ENCODE peak calls at places on chromosomes 3 and 15, in nine cellular contexts. One of them, this sample, is unnamed.

GRCh38 chr3:63872135-63872924 is 8.7 kb downstream of the ATXN7 start:
- DNase-seq in GM23248: peak
- DNase-seq in brain microvascular endothelial cell: peak
- DNase-seq in CD4-positive, alpha-beta memory T cell: no peak
- DNase-seq in PC-3: peak
- DNase-seq in breast epithelium: no peak
- DNase-seq in ovary: no peak
- DNase-seq in SK-N-SH: no peak
- DNase-seq in lung: no peak
- DNase-seq in this sample: peak

GRCh38 chr3:13203398-13204176 is 130.4 kb upstream of the IQSEC1 start:
- DNase-seq in GM23248: no peak
- DNase-seq in brain microvascular endothelial cell: no peak
- DNase-seq in CD4-positive, alpha-beta memory T cell: no peak
- DNase-seq in PC-3: no peak
- DNase-seq in breast epithelium: peak
- DNase-seq in ovary: no peak
- DNase-seq in SK-N-SH: no peak
- DNase-seq in lung: no peak
- DNase-seq in this sample: no peak

GRCh38 chr15:42101861-42102260 is 7.5 kb upstream of the PLA2G4D start:
- DNase-seq in GM23248: peak
- DNase-seq in brain microvascular endothelial cell: peak
- DNase-seq in CD4-positive, alpha-beta memory T cell: no peak
- DNase-seq in PC-3: no peak
- DNase-seq in breast epithelium: no peak
- DNase-seq in ovary: no peak
- DNase-seq in SK-N-SH: no peak
- DNase-seq in lung: no peak
- DNase-seq in this sample: no peak

GRCh38 chr15:92655178-92655995 is at the start of gene FAM174B:
- DNase-seq in GM23248: peak
- DNase-seq in brain microvascular endothelial cell: no peak
- DNase-seq in CD4-positive, alpha-beta memory T cell: no peak
- DNase-seq in PC-3: peak
- DNase-seq in breast epithelium: no peak
- DNase-seq in ovary: peak
- DNase-seq in SK-N-SH: peak
- DNase-seq in lung: no peak
- DNase-seq in this sample: no peak

GRCh38 chr15:87633471-87633870 is 623.1 kb downstream of the NTRK3 start:
- DNase-seq in GM23248: no peak
- DNase-seq in brain microvascular endothelial cell: no peak
- DNase-seq in CD4-positive, alpha-beta memory T cell: no peak
- DNase-seq in PC-3: no peak
- DNase-seq in breast epithelium: no peak
- DNase-seq in ovary: no peak
- DNase-seq in SK-N-SH: no peak
- DNase-seq in lung: no peak
- DNase-seq in this sample: no peak

GRCh38 chr3:45683417-45684326 is 5.5 kb upstream of the SACM1L start:
- DNase-seq in GM23248: no peak
- DNase-seq in brain microvascular endothelial cell: no peak
- DNase-seq in CD4-positive, alpha-beta memory T cell: no peak
- DNase-seq in PC-3: no peak
- DNase-seq in breast epithelium: no peak
- DNase-seq in ovary: no peak
- DNase-seq in SK-N-SH: no peak
- DNase-seq in lung: no peak
- DNase-seq in this sample: no peak

GRCh38 chr15:99507016-99507731 is 58.6 kb upstream of the MEF2A start:
- DNase-seq in GM23248: peak
- DNase-seq in brain microvascular endothelial cell: peak
- DNase-seq in CD4-positive, alpha-beta memory T cell: no peak
- DNase-seq in PC-3: no peak
- DNase-seq in breast epithelium: peak
- DNase-seq in ovary: peak
- DNase-seq in SK-N-SH: peak
- DNase-seq in lung: no peak
- DNase-seq in this sample: peak

GRCh38 chr15:97126556-97127233 is 796.2 kb downstream of the NR2F2 start:
- DNase-seq in GM23248: peak
- DNase-seq in brain microvascular endothelial cell: no peak
- DNase-seq in CD4-positive, alpha-beta memory T cell: no peak
- DNase-seq in PC-3: peak
- DNase-seq in breast epithelium: no peak
- DNase-seq in ovary: no peak
- DNase-seq in SK-N-SH: no peak
- DNase-seq in lung: no peak
- DNase-seq in this sample: no peak

GRCh38 chr15:34796847-34797246 is 1.5 kb upstream of the ACTC1 start:
- DNase-seq in GM23248: no peak
- DNase-seq in brain microvascular endothelial cell: no peak
- DNase-seq in CD4-positive, alpha-beta memory T cell: no peak
- DNase-seq in PC-3: no peak
- DNase-seq in breast epithelium: no peak
- DNase-seq in ovary: no peak
- DNase-seq in SK-N-SH: no peak
- DNase-seq in lung: no peak
- DNase-seq in this sample: no peak

GRCh38 chr15:34793901-34794300 is 1.4 kb downstream of the ACTC1 start:
- DNase-seq in GM23248: peak
- DNase-seq in brain microvascular endothelial cell: no peak
- DNase-seq in CD4-positive, alpha-beta memory T cell: no peak
- DNase-seq in PC-3: no peak
- DNase-seq in breast epithelium: no peak
- DNase-seq in ovary: no peak
- DNase-seq in SK-N-SH: no peak
- DNase-seq in lung: no peak
- DNase-seq in this sample: no peak

GRCh38 chr15:34794590-34795206 is 651 bp downstream of the ACTC1 start:
- DNase-seq in GM23248: no peak
- DNase-seq in brain microvascular endothelial cell: no peak
- DNase-seq in CD4-positive, alpha-beta memory T cell: no peak
- DNase-seq in PC-3: no peak
- DNase-seq in breast epithelium: no peak
- DNase-seq in ovary: no peak
- DNase-seq in SK-N-SH: no peak
- DNase-seq in lung: no peak
- DNase-seq in this sample: no peak

GRCh38 chr15:34793071-34793470 is 2.3 kb downstream of the ACTC1 start:
- DNase-seq in GM23248: no peak
- DNase-seq in brain microvascular endothelial cell: no peak
- DNase-seq in CD4-positive, alpha-beta memory T cell: no peak
- DNase-seq in PC-3: no peak
- DNase-seq in breast epithelium: no peak
- DNase-seq in ovary: no peak
- DNase-seq in SK-N-SH: no peak
- DNase-seq in lung: no peak
- DNase-seq in this sample: no peak

DNA sequence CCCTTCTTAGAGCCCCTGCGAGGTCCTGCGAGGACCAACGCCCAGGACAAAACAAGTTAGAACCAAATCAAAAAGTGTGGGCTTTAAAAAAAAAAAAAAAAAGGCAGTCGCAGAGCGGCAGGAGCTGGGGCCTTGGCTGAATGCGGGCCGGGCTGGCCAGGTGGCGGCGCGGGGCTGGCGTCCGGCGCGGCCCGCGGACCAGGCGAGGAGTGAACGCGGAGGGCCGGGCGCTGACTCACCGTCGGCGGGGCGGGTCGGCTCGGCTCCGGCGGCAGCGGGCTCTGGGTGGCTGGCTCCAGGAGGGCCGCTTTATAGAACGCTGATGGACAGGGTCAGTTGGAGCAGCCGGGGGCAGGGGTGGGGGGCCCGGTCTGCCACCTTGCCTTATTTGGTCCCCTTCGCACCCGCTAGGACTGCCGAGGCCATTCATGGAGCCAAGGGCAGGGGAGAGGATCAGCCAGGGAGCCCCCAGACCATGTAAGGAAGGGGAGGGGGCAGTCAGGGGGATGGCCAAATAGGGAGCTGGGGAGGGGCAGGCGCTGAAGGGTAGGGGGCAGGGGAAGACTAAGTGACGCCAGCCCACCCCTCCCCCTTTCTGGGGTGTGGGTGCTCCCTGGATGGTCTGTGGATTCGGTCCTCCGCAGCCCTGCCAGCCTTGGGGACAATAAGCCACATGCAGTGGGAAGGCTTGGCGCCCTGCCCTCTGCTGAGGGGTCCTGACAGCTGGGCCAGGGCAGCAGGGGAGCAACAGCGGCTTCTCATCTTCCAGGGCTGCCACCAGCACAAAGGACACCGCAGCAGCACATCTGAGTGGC is at the start of gene ACTC1:
- DNase-seq in GM23248: peak
- DNase-seq in brain microvascular endothelial cell: peak
- DNase-seq in CD4-positive, alpha-beta memory T cell: no peak
- DNase-seq in PC-3: peak
- DNase-seq in breast epithelium: no peak
- DNase-seq in ovary: no peak
- DNase-seq in SK-N-SH: no peak
- DNase-seq in lung: no peak
- DNase-seq in this sample: no peak
- H3K4me3 ChIP-seq in GM23248: peak
- H3K4me3 ChIP-seq in brain microvascular endothelial cell: peak
- H3K4me3 ChIP-seq in CD4-positive, alpha-beta memory T cell: no peak
- H3K4me3 ChIP-seq in PC-3: peak
- H3K4me3 ChIP-seq in breast epithelium: peak
- H3K4me3 ChIP-seq in ovary: peak
- H3K4me3 ChIP-seq in SK-N-SH: no peak
- H3K4me3 ChIP-seq in lung: no peak
- H3K4me3 ChIP-seq in this sample: peak

GRCh38 chr15:32864841-32865240 is 147.0 kb downstream of the GREM1 start:
- DNase-seq in GM23248: no peak
- DNase-seq in brain microvascular endothelial cell: no peak
- DNase-seq in CD4-positive, alpha-beta memory T cell: no peak
- DNase-seq in PC-3: no peak
- DNase-seq in breast epithelium: no peak
- DNase-seq in ovary: no peak
- DNase-seq in SK-N-SH: no peak
- DNase-seq in lung: no peak
- DNase-seq in this sample: no peak

GRCh38 chr15:32866486-32867312 is 148.9 kb downstream of the GREM1 start:
- DNase-seq in GM23248: peak
- DNase-seq in brain microvascular endothelial cell: no peak
- DNase-seq in CD4-positive, alpha-beta memory T cell: no peak
- DNase-seq in PC-3: no peak
- DNase-seq in breast epithelium: no peak
- DNase-seq in ovary: no peak
- DNase-seq in SK-N-SH: no peak
- DNase-seq in lung: no peak
- DNase-seq in this sample: no peak

GRCh38 chr15:32861741-32862140 is 143.9 kb downstream of the GREM1 start:
- DNase-seq in GM23248: peak
- DNase-seq in brain microvascular endothelial cell: peak
- DNase-seq in CD4-positive, alpha-beta memory T cell: no peak
- DNase-seq in PC-3: no peak
- DNase-seq in breast epithelium: no peak
- DNase-seq in ovary: peak
- DNase-seq in SK-N-SH: peak
- DNase-seq in lung: no peak
- DNase-seq in this sample: peak

GRCh38 chr15:32867313-32867626 is 149.5 kb downstream of the GREM1 start:
- DNase-seq in GM23248: peak
- DNase-seq in brain microvascular endothelial cell: peak
- DNase-seq in CD4-positive, alpha-beta memory T cell: no peak
- DNase-seq in PC-3: peak
- DNase-seq in breast epithelium: no peak
- DNase-seq in ovary: no peak
- DNase-seq in SK-N-SH: no peak
- DNase-seq in lung: no peak
- DNase-seq in this sample: no peak

DNA sequence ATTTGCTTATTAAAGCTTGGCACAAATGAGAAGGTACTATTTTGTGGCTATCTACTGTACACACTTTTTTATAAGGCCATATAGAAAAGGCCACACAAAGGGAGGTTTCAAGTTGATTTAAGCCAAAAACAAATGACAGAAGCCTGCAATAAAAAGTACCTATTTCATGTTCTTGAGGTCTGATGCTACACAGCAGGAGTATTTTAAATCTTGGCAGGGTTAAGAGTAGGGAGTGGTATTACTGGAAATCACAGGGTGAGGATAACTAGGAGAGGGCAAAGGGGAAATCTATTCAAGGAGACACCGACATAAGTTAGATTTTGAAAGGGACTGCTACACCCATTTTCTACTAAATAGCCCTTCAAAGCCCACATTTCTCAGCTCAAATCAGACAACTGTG is 146.2 kb downstream of the GREM1 start:
- DNase-seq in GM23248: no peak
- DNase-seq in brain microvascular endothelial cell: no peak
- DNase-seq in CD4-positive, alpha-beta memory T cell: no peak
- DNase-seq in PC-3: no peak
- DNase-seq in breast epithelium: no peak
- DNase-seq in ovary: no peak
- DNase-seq in SK-N-SH: no peak
- DNase-seq in lung: no peak
- DNase-seq in this sample: no peak
- H3K4me3 ChIP-seq in GM23248: no peak
- H3K4me3 ChIP-seq in brain microvascular endothelial cell: no peak
- H3K4me3 ChIP-seq in CD4-positive, alpha-beta memory T cell: no peak
- H3K4me3 ChIP-seq in PC-3: no peak
- H3K4me3 ChIP-seq in breast epithelium: no peak
- H3K4me3 ChIP-seq in ovary: no peak
- H3K4me3 ChIP-seq in SK-N-SH: no peak
- H3K4me3 ChIP-seq in lung: no peak
- H3K4me3 ChIP-seq in this sample: no peak

DNA sequence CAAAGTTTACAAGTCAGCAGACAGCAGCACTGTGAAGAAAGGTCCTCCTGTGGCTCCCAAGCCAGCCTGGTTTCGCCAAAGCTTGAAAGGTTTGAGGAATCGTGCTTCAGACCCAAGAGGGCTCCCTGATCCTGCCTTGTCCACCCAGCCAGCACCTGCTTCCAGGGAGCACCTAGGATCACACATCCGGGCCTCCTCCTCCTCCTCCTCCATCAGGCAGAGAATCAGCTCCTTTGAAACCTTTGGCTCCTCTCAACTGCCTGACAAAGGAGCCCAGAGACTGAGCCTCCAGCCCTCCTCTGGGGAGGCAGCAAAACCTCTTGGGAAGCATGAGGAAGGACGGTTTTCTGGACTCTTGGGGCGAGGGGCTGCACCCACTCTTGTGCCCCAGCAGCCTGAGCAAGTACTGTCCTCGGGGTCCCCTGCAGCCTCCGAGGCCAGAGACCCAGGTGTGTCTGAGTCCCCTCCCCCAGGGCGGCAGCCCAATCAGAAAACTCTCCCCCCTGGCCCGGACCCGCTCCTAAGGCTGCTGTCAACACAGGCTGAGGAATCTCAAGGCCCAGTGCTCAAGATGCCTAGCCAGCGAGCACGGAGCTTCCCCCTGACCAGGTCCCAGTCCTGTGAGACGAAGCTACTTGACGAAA is 24.2 kb downstream of the STARD5 start:
- DNase-seq in GM23248: no peak
- DNase-seq in brain microvascular endothelial cell: no peak
- DNase-seq in CD4-positive, alpha-beta memory T cell: no peak
- DNase-seq in PC-3: no peak
- DNase-seq in breast epithelium: no peak
- DNase-seq in ovary: no peak
- DNase-seq in SK-N-SH: no peak
- DNase-seq in lung: no peak
- DNase-seq in this sample: no peak
- H3K4me3 ChIP-seq in GM23248: no peak
- H3K4me3 ChIP-seq in brain microvascular endothelial cell: no peak
- H3K4me3 ChIP-seq in CD4-positive, alpha-beta memory T cell: peak
- H3K4me3 ChIP-seq in PC-3: no peak
- H3K4me3 ChIP-seq in breast epithelium: peak
- H3K4me3 ChIP-seq in ovary: no peak
- H3K4me3 ChIP-seq in SK-N-SH: no peak
- H3K4me3 ChIP-seq in lung: no peak
- H3K4me3 ChIP-seq in this sample: no peak

DNA sequence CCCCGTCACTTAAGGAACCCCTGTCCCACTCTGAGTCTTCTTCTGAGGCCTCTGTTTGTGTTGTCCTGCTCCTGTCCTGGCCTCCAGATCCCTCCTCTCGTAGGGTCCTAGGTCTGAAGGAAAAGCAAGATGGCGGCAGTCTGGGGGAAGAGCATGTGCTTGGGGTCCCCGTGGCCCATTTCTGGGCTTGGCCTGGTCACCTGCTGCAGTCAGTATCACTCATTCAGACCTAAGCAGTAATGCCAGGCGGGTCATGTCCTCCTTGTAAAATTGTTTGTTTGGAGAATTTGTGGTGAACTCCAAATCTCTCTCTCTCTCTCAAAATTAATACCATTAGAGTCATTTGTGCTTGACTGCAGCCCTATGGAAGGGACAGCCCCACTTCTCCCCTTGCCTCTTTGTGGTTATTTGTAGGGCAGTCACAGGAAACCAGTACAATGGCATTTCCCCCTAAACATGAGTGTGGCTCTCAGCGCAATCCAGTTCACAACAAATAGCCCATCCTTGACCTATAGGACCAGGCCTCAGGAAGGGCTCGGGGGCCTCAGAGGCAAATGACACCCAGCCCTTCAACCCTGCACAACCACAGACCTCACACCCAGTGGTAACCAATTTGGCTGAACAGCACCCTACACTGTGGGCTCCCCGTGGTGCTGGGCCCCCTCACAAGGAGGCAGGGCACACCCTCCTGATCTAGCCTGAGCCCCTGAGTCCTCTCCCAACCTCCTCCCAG is 173.5 kb downstream of the OR4M2 start:
- DNase-seq in GM23248: no peak
- DNase-seq in brain microvascular endothelial cell: no peak
- DNase-seq in CD4-positive, alpha-beta memory T cell: no peak
- DNase-seq in PC-3: no peak
- DNase-seq in breast epithelium: no peak
- DNase-seq in ovary: no peak
- DNase-seq in SK-N-SH: no peak
- DNase-seq in lung: no peak
- DNase-seq in this sample: no peak
- H3K4me3 ChIP-seq in GM23248: no peak
- H3K4me3 ChIP-seq in brain microvascular endothelial cell: no peak
- H3K4me3 ChIP-seq in CD4-positive, alpha-beta memory T cell: no peak
- H3K4me3 ChIP-seq in PC-3: no peak
- H3K4me3 ChIP-seq in breast epithelium: no peak
- H3K4me3 ChIP-seq in ovary: no peak
- H3K4me3 ChIP-seq in SK-N-SH: no peak
- H3K4me3 ChIP-seq in lung: no peak
- H3K4me3 ChIP-seq in this sample: no peak

This sample was measured in skeletal muscle cell.